ENCODE peak calls at places on chromosomes 1 and 21, in ten cellular contexts. O is heart right ventricle, V is upper lobe of right lung, S is thyroid gland, X is pancreas, F is transverse colon, Z is PC-3, R is fibroblast of lung, W is GM12878, G is kidney. T is an unnamed sample.
A peak's percentile ranks its signal among the peaks of the same experiment; 100 is the strongest.

GRCh38 chr1:150974580-150975478 is at the start of gene CERS2:
- DNase-seq in F (peak; percentile 88), S (peak; percentile 86), G (peak; percentile 95), O (peak; percentile 87), X (peak; percentile 87), Z (peak; percentile 89), W (no peak), R (peak; percentile 75), V (peak; percentile 94), T (peak; percentile 80)

GRCh38 chr1:115166531-115167091 is 77.3 kb upstream of the TSPAN2 start:
- DNase-seq in X (no peak), R (peak; percentile 39), G (no peak), F (no peak), Z (peak; percentile 53), S (no peak), W (no peak), V (no peak), O (no peak), T (no peak)

GRCh38 chr1:6378096-6378746 is 15.3 kb downstream of the ACOT7 start:
- DNase-seq in Z (no peak), V (no peak), F (no peak), O (no peak), G (no peak), W (no peak), X (no peak), R (no peak), S (no peak), T (no peak)

GRCh38 chr1:111989531-111990025 is at the start of gene KCND3:
- DNase-seq in Z (no peak), W (no peak), V (peak; percentile 78), X (peak; percentile 40), G (peak; percentile 77), R (peak; percentile 4), F (peak; percentile 28), S (peak; percentile 41), O (peak; percentile 58), T (peak; percentile 14)

GRCh38 chr1:53330819-53331218 is 2.9 kb upstream of the LRP8 start:
- DNase-seq in Z (no peak), X (no peak), F (no peak), G (peak; percentile 69), S (peak; percentile 82), W (no peak), O (no peak), V (peak; percentile 80), R (no peak), T (no peak)

GRCh38 chr1:7552402-7552801 is 218.7 kb upstream of the VAMP3 start:
- DNase-seq in V (peak; percentile 80), O (no peak), X (no peak), R (no peak), Z (no peak), G (peak; percentile 93), S (peak; percentile 62), F (no peak), W (no peak), T (no peak)

GRCh38 chr1:247212914-247213617 is 41.2 kb upstream of the ZNF124 start:
- DNase-seq in V (no peak), W (no peak), X (no peak), S (no peak), G (no peak), R (no peak), O (no peak), Z (no peak), F (no peak), T (no peak)

GRCh38 chr1:17207046-17207445 is 2.1 kb downstream of the PADI1 start:
- DNase-seq in X (no peak), V (no peak), W (peak; percentile 60), Z (no peak), G (peak; percentile 72), O (no peak), R (no peak), F (peak; percentile 59), S (peak; percentile 15), T (peak; percentile 50)

GRCh38 chr1:117336087-117336817 is 31.0 kb upstream of the MAN1A2 start:
- DNase-seq in W (no peak), F (no peak), R (no peak), X (no peak), O (no peak), G (no peak), Z (peak; percentile 38), S (peak; percentile 24), V (no peak), T (no peak)

GRCh38 chr21:29321217-29321616 is 22.5 kb downstream of the BACH1 start:
- DNase-seq in G (no peak), S (no peak), F (no peak), O (no peak), V (no peak), Z (no peak), X (no peak), W (no peak), R (no peak), T (no peak)
- H3K36me3 ChIP-seq in G (peaks cover 3% of the 10 kb centered on the region), S (no peaks in the 10 kb centered on the region), F (peaks cover 11% of the 10 kb centered on the region), O (no peaks in the 10 kb centered on the region), V (peaks cover 30% of the 10 kb centered on the region), Z (peaks cover 15% of the 10 kb centered on the region), X (no peaks in the 10 kb centered on the region), W (peaks cover 2% of the 10 kb centered on the region), R (peaks cover 9% of the 10 kb centered on the region), T (peaks cover 8% of the 10 kb centered on the region)

GRCh38 chr1:109495738-109496137 is 1.8 kb downstream of the CYB561D1 start:
- DNase-seq in O (no peak), S (no peak), V (no peak), Z (no peak), X (no peak), W (no peak), F (no peak), G (no peak), R (no peak), T (no peak)

GRCh38 chr1:109497449-109498160 is 3.7 kb downstream of the CYB561D1 start:
- DNase-seq in S (no peak), W (no peak), G (no peak), F (no peak), Z (no peak), V (no peak), O (no peak), R (no peak), X (no peak), T (no peak)

GRCh38 chr1:109499081-109499480 is 5.2 kb downstream of the CYB561D1 start:
- DNase-seq in S (no peak), R (no peak), V (no peak), W (no peak), O (no peak), G (no peak), F (no peak), X (no peak), Z (no peak), T (no peak)

GRCh38 chr1:109499661-109500536 is 6.0 kb downstream of the CYB561D1 start:
- DNase-seq in R (peak; percentile 38), Z (peak; percentile 63), F (peak; percentile 83), S (no peak), O (no peak), W (no peak), V (peak; percentile 77), X (no peak), G (no peak), T (no peak)

DNA sequence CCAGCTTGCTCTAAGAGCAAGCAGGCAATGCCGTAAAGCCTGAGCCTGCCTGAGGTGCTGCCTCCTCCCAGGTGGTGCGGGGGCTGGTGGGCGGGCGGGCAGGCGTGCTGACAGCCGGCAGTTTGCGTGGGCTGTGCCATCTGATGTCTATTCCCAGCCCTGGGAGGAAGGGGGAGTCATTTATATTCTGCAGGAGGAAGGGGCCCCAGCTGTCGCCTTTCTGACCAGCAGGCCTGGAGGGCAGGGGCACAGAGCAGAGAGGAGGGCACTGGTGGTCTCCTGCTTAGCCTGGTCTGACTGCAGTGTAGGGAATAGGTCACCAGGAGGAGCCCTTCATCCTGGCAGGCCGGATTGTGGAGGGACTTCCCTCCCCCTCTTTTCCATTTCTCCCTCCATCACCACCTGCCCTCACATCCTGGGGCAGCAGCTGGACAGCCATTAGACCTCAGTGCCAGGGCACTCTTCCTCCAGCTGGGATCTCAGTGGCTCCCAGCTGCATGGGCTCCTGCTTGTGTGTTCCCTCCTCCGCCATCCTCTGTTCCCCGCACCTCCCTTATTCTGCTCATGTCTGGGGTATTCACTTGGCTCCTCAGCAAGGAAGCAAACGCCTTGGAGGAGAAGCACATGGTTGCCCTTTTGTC is 4.4 kb downstream of the CYB561D1 start:
- DNase-seq in O (no peak), X (no peak), F (no peak), G (no peak), R (peak; percentile 25), V (no peak), S (no peak), W (no peak), Z (peak; percentile 28), T (no peak)
- TF ChIP-seq CTCF in O (peak; percentile 60), X (peak; percentile 20), F (peak; percentile 41), G (peak; percentile 27), R (peak; percentile 65), V (peak; percentile 50), S (no peak), W (peak; percentile 63), Z (peak; percentile 60), T (peak; percentile 60)

GRCh38 chr1:165902565-165902964 is 75.2 kb downstream of the UCK2 start:
- DNase-seq in G (no peak), F (no peak), W (no peak), X (no peak), R (no peak), O (no peak), Z (no peak), V (no peak), S (no peak), T (no peak)

GRCh38 chr1:165903672-165904071 is 76.3 kb downstream of the UCK2 start:
- DNase-seq in V (no peak), S (no peak), Z (peak; percentile 74), W (no peak), O (no peak), R (peak; percentile 32), F (peak; percentile 36), X (no peak), G (no peak), T (no peak)

GRCh38 chr1:165907256-165907857 is 79.9 kb downstream of the UCK2 start:
- DNase-seq in S (no peak), X (no peak), R (no peak), W (no peak), V (no peak), O (no peak), F (no peak), Z (peak; percentile 21), G (no peak), T (no peak)

GRCh38 chr1:165905853-165906252 is 78.4 kb downstream of the UCK2 start:
- DNase-seq in S (no peak), Z (no peak), R (no peak), W (no peak), X (no peak), F (no peak), V (no peak), G (no peak), O (no peak), T (no peak)

DNA sequence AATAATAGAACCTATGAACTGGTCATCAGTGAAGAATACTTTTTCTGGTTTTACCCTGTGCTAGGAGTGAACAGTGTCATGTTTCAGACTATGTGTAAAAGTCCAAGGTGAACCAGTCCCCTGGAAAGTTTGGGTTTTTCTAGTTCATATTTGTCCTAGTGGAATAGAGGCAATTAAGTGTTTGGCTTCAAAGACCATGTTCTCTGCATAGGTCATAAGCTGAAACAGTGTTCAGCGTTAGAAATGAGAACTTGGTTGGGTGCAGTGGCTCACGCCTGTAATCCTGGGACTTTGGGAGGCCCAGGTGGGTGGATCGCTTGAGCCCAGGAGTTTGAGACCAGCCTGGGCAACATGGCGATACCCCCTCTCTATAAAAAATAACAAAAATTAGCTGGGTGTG is 77.5 kb downstream of the UCK2 start:
- DNase-seq in R (no peak), G (no peak), Z (no peak), S (no peak), X (no peak), F (no peak), V (no peak), O (no peak), W (no peak), T (no peak)
- H3K36me3 ChIP-seq in R (peaks cover 12% of the 10 kb centered on the region), G (no peaks in the 10 kb centered on the region), Z (peaks cover 33% of the 10 kb centered on the region), S (no peaks in the 10 kb centered on the region), X (peaks cover 5% of the 10 kb centered on the region), F (no peaks in the 10 kb centered on the region), V (peaks cover 5% of the 10 kb centered on the region), O (peaks cover 3% of the 10 kb centered on the region), W (peaks cover 29% of the 10 kb centered on the region), T (peaks cover 22% of the 10 kb centered on the region)

GRCh38 chr1:189619682-189620332 is 857.9 kb downstream of the BRINP3 start:
- DNase-seq in O (no peak), X (no peak), Z (peak; percentile 96), G (no peak), F (no peak), V (no peak), W (no peak), R (peak; percentile 86), S (no peak), T (no peak)
- TF ChIP-seq CTCF in O (no peak), X (no peak), Z (no peak), G (no peak), F (no peak), V (no peak), W (no peak), R (no peak), S (no peak), T (no peak)

T was measured in GM06990.